ENCODE peak calls at places on chromosomes 7 and 10, in eight cellular contexts. O, I, U, P, Z, A, D and J are unnamed samples.

GRCh38 chr7:102097601-102098161 is 189.0 kb upstream of the SH2B2 start:
- DNase-seq in P (no peak), A (no peak), I (no peak), D (no peak), O (no peak), U (peak; percentile 12), Z (no peak), J (no peak)

GRCh38 chr10:25522946-25523608 is 348.3 kb downstream of the GPR158 start:
- DNase-seq in A (no peak), O (no peak), I (no peak), P (peak; percentile 39), D (no peak), Z (no peak), U (no peak), J (no peak)

GRCh38 chr7:95758187-95758586 is 14.2 kb upstream of the DYNC1I1 start:
- DNase-seq in A (no peak), D (peak; percentile 20), P (no peak), Z (no peak), U (no peak), O (no peak), I (no peak), J (no peak)

GRCh38 chr7:290554-291301 is 758 bp downstream of the FOXL3 start:
- DNase-seq in O (no peak), D (no peak), I (no peak), U (no peak), P (no peak), A (no peak), Z (no peak), J (no peak)

GRCh38 chr7:38775503-38775902 is 133.5 kb downstream of the VPS41 start:
- DNase-seq in Z (no peak), P (no peak), U (no peak), A (no peak), D (no peak), I (no peak), O (no peak), J (no peak)

GRCh38 chr7:158818325-158819213 is 10.7 kb downstream of the ESYT2 start:
- DNase-seq in O (peak; percentile 88), P (peak; percentile 96), A (peak; percentile 67), Z (peak; percentile 83), D (peak; percentile 64), U (peak; percentile 98), I (peak; percentile 68), J (peak; percentile 58)

GRCh38 chr7:45650404-45651055 is 76.4 kb downstream of the ADCY1 start:
- DNase-seq in D (no peak), Z (no peak), P (peak; percentile 2), O (no peak), A (no peak), U (no peak), I (no peak), J (no peak)

GRCh38 chr10:12539350-12540164 is 190.2 kb downstream of the CAMK1D start:
- DNase-seq in U (no peak), P (no peak), A (no peak), Z (no peak), O (no peak), D (no peak), I (no peak), J (no peak)

GRCh38 chr10:70940834-70941568 is 52.6 kb upstream of the PCBD1 start:
- DNase-seq in U (no peak), A (no peak), Z (no peak), O (no peak), D (no peak), I (no peak), P (no peak), J (no peak)

GRCh38 chr7:64182036-64182790 is 24.8 kb upstream of the ZNF735 start:
- DNase-seq in D (no peak), P (no peak), Z (no peak), I (no peak), U (no peak), O (no peak), A (no peak), J (no peak)

GRCh38 chr7:150998341-150998740 is 7.5 kb downstream of the NOS3 start:
- DNase-seq in I (no peak), U (no peak), Z (no peak), A (no peak), P (no peak), D (no peak), O (no peak), J (no peak)

GRCh38 chr10:21797537-21797936 is 206.0 kb downstream of the DNAJC1 start:
- DNase-seq in U (no peak), I (no peak), P (no peak), Z (no peak), O (no peak), D (no peak), A (no peak), J (no peak)

GRCh38 chr7:12882710-12883109 is 195.3 kb downstream of the ARL4A start:
- DNase-seq in O (no peak), P (no peak), D (no peak), U (no peak), Z (no peak), A (no peak), I (no peak), J (no peak)

GRCh38 chr7:138889982-138890381 is 91.2 kb downstream of the KIAA1549 start:
- DNase-seq in P (no peak), Z (no peak), A (no peak), O (no peak), D (no peak), U (no peak), I (no peak), J (no peak)

GRCh38 chr10:110447886-110448285 is 49.8 kb upstream of the DUSP5 start:
- DNase-seq in I (no peak), D (no peak), A (no peak), U (no peak), O (no peak), Z (no peak), P (no peak), J (no peak)

GRCh38 chr10:6201511-6201975 is 1.2 kb upstream of the PFKFB3 start:
- DNase-seq in A (peak; percentile 69), I (peak; percentile 91), Z (peak; percentile 80), D (peak; percentile 79), P (peak; percentile 60), U (peak; percentile 72), O (peak; percentile 53), J (peak; percentile 76)

GRCh38 chr7:101321491-101322401 is at the start of gene IFT22:
- DNase-seq in Z (peak; percentile 91), O (peak; percentile 85), A (peak; percentile 69), P (peak; percentile 98), D (peak; percentile 95), U (peak; percentile 89), I (peak; percentile 87), J (peak; percentile 80)

GRCh38 chr10:13105184-13105583 is 5.2 kb downstream of the OPTN start:
- DNase-seq in P (no peak), D (no peak), I (no peak), U (peak; percentile 42), Z (no peak), O (no peak), A (no peak), J (no peak)

GRCh38 chr10:111037868-111038267 is 39.0 kb upstream of the ADRA2A start:
- DNase-seq in O (no peak), I (no peak), U (no peak), D (no peak), A (no peak), Z (no peak), P (no peak), J (no peak)

GRCh38 chr10:43202657-43203490 is 64.0 kb downstream of the RASGEF1A start:
- DNase-seq in D (peak; percentile 83), O (no peak), Z (peak; percentile 45), P (peak; percentile 22), U (no peak), A (peak; percentile 38), I (peak; percentile 46), J (no peak)

GRCh38 chr7:47719675-47720074 is 137.8 kb upstream of the TNS3 start:
- DNase-seq in D (no peak), P (no peak), U (no peak), I (no peak), O (no peak), Z (no peak), A (no peak), J (no peak)

GRCh38 chr7:101804087-101804631 is 13.3 kb upstream of the CUX1 start:
- DNase-seq in Z (no peak), U (no peak), A (no peak), O (no peak), I (no peak), D (no peak), P (no peak), J (no peak)

GRCh38 chr10:101974091-101974799 is 81.7 kb downstream of the ARMH3 start:
- DNase-seq in A (no peak), I (no peak), P (no peak), D (no peak), O (no peak), Z (no peak), U (peak; percentile 30), J (no peak)

GRCh38 chr7:100577507-100577906 is 3.8 kb upstream of the SAP25 start:
- DNase-seq in D (no peak), A (no peak), I (no peak), U (no peak), P (no peak), O (no peak), Z (no peak), J (no peak)

GRCh38 chr10:61164458-61165160 is 220.6 kb upstream of the RHOBTB1 start:
- DNase-seq in I (no peak), O (no peak), P (no peak), Z (no peak), U (no peak), D (no peak), A (no peak), J (no peak)

GRCh38 chr7:23261843-23262452 is 15.4 kb downstream of the GPNMB start:
- DNase-seq in A (peak; percentile 38), P (peak; percentile 86), O (peak; percentile 30), Z (peak; percentile 48), D (peak; percentile 62), I (peak; percentile 58), U (peak; percentile 63), J (peak; percentile 60)

GRCh38 chr7:137003071-137003470 is 134.6 kb downstream of the CHRM2 start:
- DNase-seq in O (no peak), Z (no peak), A (no peak), P (no peak), D (no peak), U (peak; percentile 64), I (no peak), J (no peak)

GRCh38 chr7:31114593-31115343 is 62.7 kb downstream of the ADCYAP1R1 start:
- DNase-seq in A (no peak), P (no peak), Z (peak; percentile 42), O (no peak), I (no peak), D (peak; percentile 63), U (peak; percentile 28), J (no peak)

GRCh38 chr7:151024435-151025056 is at the start of gene ATG9B:
- DNase-seq in D (no peak), Z (no peak), A (no peak), I (no peak), U (no peak), O (no peak), P (no peak), J (no peak)

GRCh38 chr7:81574723-81575326 is 195.0 kb downstream of the HGF start:
- DNase-seq in P (no peak), I (no peak), O (no peak), Z (no peak), U (no peak), D (no peak), A (no peak), J (no peak)

GRCh38 chr10:5553400-5554170 is 28.8 kb downstream of the CALML3 start:
- DNase-seq in Z (no peak), U (no peak), P (peak; percentile 57), O (no peak), I (no peak), A (no peak), D (no peak), J (no peak)

GRCh38 chr10:109866168-109866994 is 56.9 kb downstream of the XPNPEP1 start:
- DNase-seq in U (no peak), Z (no peak), A (no peak), I (no peak), O (no peak), P (no peak), D (no peak), J (no peak)

GRCh38 chr7:132766660-132767059 is 190.4 kb upstream of the PLXNA4 start:
- DNase-seq in O (no peak), Z (no peak), I (no peak), A (no peak), P (no peak), D (no peak), U (no peak), J (no peak)

GRCh38 chr10:124961248-124961570 is 19.3 kb downstream of the ZRANB1 start:
- DNase-seq in Z (no peak), U (no peak), A (no peak), O (no peak), P (no peak), D (no peak), I (no peak), J (no peak)